ENCODE peak calls at places on chromosomes 16 and 17, in five cellular contexts. One of them, this sample, is unnamed.

GRCh38 chr16:85755929-85756768 is 5.3 kb upstream of the C16orf74 start:
- DNase-seq in hepatocyte: no peak
- DNase-seq in PC-9: no peak
- DNase-seq in mammary epithelial cell: no peak
- DNase-seq in left ventricle myocardium inferior: no peak
- DNase-seq in this sample: no peak

GRCh38 chr17:32528825-32529224 is 42.0 kb downstream of the CDK5R1 start:
- DNase-seq in PC-9: no peak
- DNase-seq in mammary epithelial cell: no peak
- DNase-seq in hepatocyte: no peak
- DNase-seq in left ventricle myocardium inferior: no peak
- DNase-seq in this sample: no peak

GRCh38 chr16:89924298-89924924 is 1.3 kb downstream of the TUBB3 start:
- DNase-seq in left ventricle myocardium inferior: no peak
- DNase-seq in PC-9: no peak
- DNase-seq in mammary epithelial cell: peak; percentile 19
- DNase-seq in hepatocyte: peak; percentile 77
- DNase-seq in this sample: peak; percentile 51

GRCh38 chr17:40103082-40103741 is 2.8 kb upstream of the NR1D1 start:
- DNase-seq in mammary epithelial cell: no peak
- DNase-seq in PC-9: no peak
- DNase-seq in left ventricle myocardium inferior: peak; percentile 14
- DNase-seq in hepatocyte: no peak
- DNase-seq in this sample: peak; percentile 61

GRCh38 chr16:27450836-27451341 is 48.9 kb downstream of the IL21R start:
- DNase-seq in mammary epithelial cell: no peak
- DNase-seq in PC-9: no peak
- DNase-seq in hepatocyte: no peak
- DNase-seq in left ventricle myocardium inferior: no peak
- DNase-seq in this sample: no peak

GRCh38 chr17:8710766-8711165 is 33.9 kb downstream of the CCDC42 start:
- DNase-seq in hepatocyte: no peak
- DNase-seq in mammary epithelial cell: no peak
- DNase-seq in PC-9: no peak
- DNase-seq in left ventricle myocardium inferior: no peak
- DNase-seq in this sample: no peak

GRCh38 chr17:44417553-44417952 is 28.1 kb upstream of the ITGA2B start:
- DNase-seq in PC-9: peak; percentile 86
- DNase-seq in mammary epithelial cell: peak; percentile 95
- DNase-seq in hepatocyte: no peak
- DNase-seq in left ventricle myocardium inferior: no peak
- DNase-seq in this sample: no peak

GRCh38 chr17:35214192-35214591 is 20.0 kb upstream of the SLC35G3 start:
- DNase-seq in PC-9: no peak
- DNase-seq in hepatocyte: no peak
- DNase-seq in left ventricle myocardium inferior: no peak
- DNase-seq in mammary epithelial cell: no peak
- DNase-seq in this sample: peak; percentile 19

GRCh38 chr16:986925-987581 is 5.5 kb downstream of the SOX8 start:
- DNase-seq in mammary epithelial cell: no peak
- DNase-seq in hepatocyte: no peak
- DNase-seq in PC-9: no peak
- DNase-seq in left ventricle myocardium inferior: no peak
- DNase-seq in this sample: no peak

GRCh38 chr16:7303014-7303676 is 29.5 kb upstream of the RBFOX1 start:
- DNase-seq in left ventricle myocardium inferior: peak; percentile 20
- DNase-seq in mammary epithelial cell: no peak
- DNase-seq in hepatocyte: peak; percentile 19
- DNase-seq in PC-9: no peak
- DNase-seq in this sample: no peak

GRCh38 chr17:79798296-79799173 is 1.7 kb upstream of the CBX8 start:
- DNase-seq in left ventricle myocardium inferior: no peak
- DNase-seq in PC-9: no peak
- DNase-seq in mammary epithelial cell: no peak
- DNase-seq in hepatocyte: peak; percentile 57
- DNase-seq in this sample: peak; percentile 55

GRCh38 chr17:51260237-51260959 is at the start of gene UTP18:
- DNase-seq in PC-9: peak; percentile 93
- DNase-seq in mammary epithelial cell: peak; percentile 96
- DNase-seq in left ventricle myocardium inferior: peak; percentile 97
- DNase-seq in hepatocyte: peak; percentile 99
- DNase-seq in this sample: peak; percentile 96

GRCh38 chr17:78883533-78884131 is 19.4 kb downstream of the CEP295NL start:
- DNase-seq in left ventricle myocardium inferior: peak; percentile 78
- DNase-seq in hepatocyte: peak; percentile 90
- DNase-seq in mammary epithelial cell: peak; percentile 80
- DNase-seq in PC-9: peak; percentile 77
- DNase-seq in this sample: peak; percentile 77

GRCh38 chr17:8963665-8964258 is 1.7 kb downstream of the PIK3R5 start:
- DNase-seq in left ventricle myocardium inferior: no peak
- DNase-seq in PC-9: no peak
- DNase-seq in mammary epithelial cell: no peak
- DNase-seq in hepatocyte: no peak
- DNase-seq in this sample: no peak

GRCh38 chr17:57329380-57330214 is 73.3 kb downstream of the MSI2 start:
- DNase-seq in mammary epithelial cell: no peak
- DNase-seq in left ventricle myocardium inferior: no peak
- DNase-seq in PC-9: no peak
- DNase-seq in hepatocyte: no peak
- DNase-seq in this sample: no peak

GRCh38 chr17:7717756-7718350 is 309 bp downstream of the DNAH2 start:
- DNase-seq in mammary epithelial cell: no peak
- DNase-seq in hepatocyte: no peak
- DNase-seq in PC-9: no peak
- DNase-seq in left ventricle myocardium inferior: no peak
- DNase-seq in this sample: peak; percentile 35

GRCh38 chr16:86221085-86221484 is 289.2 kb upstream of the FOXF1 start:
- DNase-seq in PC-9: no peak
- DNase-seq in mammary epithelial cell: no peak
- DNase-seq in left ventricle myocardium inferior: no peak
- DNase-seq in hepatocyte: no peak
- DNase-seq in this sample: no peak

GRCh38 chr17:79980246-79981043 is 55.2 kb downstream of the TBC1D16 start:
- DNase-seq in mammary epithelial cell: no peak
- DNase-seq in left ventricle myocardium inferior: no peak
- DNase-seq in hepatocyte: no peak
- DNase-seq in PC-9: no peak
- DNase-seq in this sample: peak; percentile 21

GRCh38 chr17:40360091-40360490 is 4.4 kb downstream of the GJD3 start:
- DNase-seq in PC-9: no peak
- DNase-seq in mammary epithelial cell: no peak
- DNase-seq in left ventricle myocardium inferior: no peak
- DNase-seq in hepatocyte: no peak
- DNase-seq in this sample: no peak

GRCh38 chr17:46971647-46972300 is 7.3 kb downstream of the RPRML start:
- DNase-seq in PC-9: no peak
- DNase-seq in mammary epithelial cell: no peak
- DNase-seq in left ventricle myocardium inferior: no peak
- DNase-seq in hepatocyte: no peak
- DNase-seq in this sample: no peak

GRCh38 chr17:76368545-76368944 is 14.8 kb upstream of the PRPSAP1 start:
- DNase-seq in mammary epithelial cell: no peak
- DNase-seq in PC-9: no peak
- DNase-seq in hepatocyte: no peak
- DNase-seq in left ventricle myocardium inferior: no peak
- DNase-seq in this sample: no peak

GRCh38 chr16:65244811-65245210 is 122.9 kb upstream of the CDH11 start:
- DNase-seq in mammary epithelial cell: no peak
- DNase-seq in PC-9: no peak
- DNase-seq in left ventricle myocardium inferior: no peak
- DNase-seq in hepatocyte: no peak
- DNase-seq in this sample: no peak

GRCh38 chr16:14186007-14186953 is 115.2 kb downstream of the MRTFB start:
- DNase-seq in left ventricle myocardium inferior: peak; percentile 31
- DNase-seq in hepatocyte: peak; percentile 50
- DNase-seq in mammary epithelial cell: no peak
- DNase-seq in PC-9: no peak
- DNase-seq in this sample: no peak

GRCh38 chr17:50931003-50931878 is 65.1 kb upstream of the TOB1 start:
- DNase-seq in hepatocyte: peak; percentile 91
- DNase-seq in left ventricle myocardium inferior: peak; percentile 90
- DNase-seq in PC-9: peak; percentile 72
- DNase-seq in mammary epithelial cell: peak; percentile 73
- DNase-seq in this sample: peak; percentile 85

GRCh38 chr17:78910885-78911284 is 7.9 kb upstream of the CEP295NL start:
- DNase-seq in PC-9: no peak
- DNase-seq in left ventricle myocardium inferior: no peak
- DNase-seq in hepatocyte: no peak
- DNase-seq in mammary epithelial cell: no peak
- DNase-seq in this sample: no peak

GRCh38 chr16:21158208-21159110 is at the start of gene LDAF1:
- DNase-seq in hepatocyte: peak; percentile 92
- DNase-seq in mammary epithelial cell: peak; percentile 83
- DNase-seq in PC-9: peak; percentile 66
- DNase-seq in left ventricle myocardium inferior: peak; percentile 89
- DNase-seq in this sample: peak; percentile 92

GRCh38 chr17:50050431-50051032 is 5.4 kb upstream of the ITGA3 start:
- DNase-seq in mammary epithelial cell: no peak
- DNase-seq in left ventricle myocardium inferior: no peak
- DNase-seq in hepatocyte: no peak
- DNase-seq in PC-9: peak; percentile 60
- DNase-seq in this sample: peak; percentile 17

GRCh38 chr17:72273301-72274056 is 152.7 kb downstream of the SOX9 start:
- DNase-seq in hepatocyte: no peak
- DNase-seq in mammary epithelial cell: peak; percentile 85
- DNase-seq in left ventricle myocardium inferior: no peak
- DNase-seq in PC-9: peak; percentile 92
- DNase-seq in this sample: no peak

DNA sequence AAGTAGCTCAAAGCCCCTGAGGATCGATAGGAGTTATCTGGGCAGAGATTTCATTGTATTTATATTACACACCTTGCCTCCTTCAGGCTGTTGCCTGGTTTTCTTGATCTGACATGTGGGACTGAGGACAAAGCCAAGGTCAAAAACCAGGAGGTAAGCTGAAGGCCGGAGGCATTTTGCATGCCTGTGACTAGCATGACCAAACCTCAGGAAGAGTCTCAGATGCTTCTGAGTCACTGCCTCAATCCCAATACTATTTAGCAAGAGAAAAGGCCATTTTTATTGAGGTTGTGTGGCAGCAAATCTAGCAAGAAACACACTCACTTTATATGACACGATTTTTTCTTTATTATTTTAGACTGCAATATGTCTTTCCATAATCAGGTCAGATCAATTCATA is 968.1 kb downstream of the CDH11 start:
- DNase-seq in hepatocyte: no peak
- DNase-seq in mammary epithelial cell: peak; percentile 37
- DNase-seq in PC-9: no peak
- DNase-seq in left ventricle myocardium inferior: no peak
- DNase-seq in this sample: no peak
- H3K4me3 ChIP-seq in hepatocyte: no peak overlapping the region
- H3K4me3 ChIP-seq in mammary epithelial cell: no peak overlapping the region
- H3K4me3 ChIP-seq in PC-9: no peak overlapping the region
- H3K4me3 ChIP-seq in left ventricle myocardium inferior: no peak overlapping the region
- H3K4me3 ChIP-seq in this sample: no peak overlapping the region

DNA sequence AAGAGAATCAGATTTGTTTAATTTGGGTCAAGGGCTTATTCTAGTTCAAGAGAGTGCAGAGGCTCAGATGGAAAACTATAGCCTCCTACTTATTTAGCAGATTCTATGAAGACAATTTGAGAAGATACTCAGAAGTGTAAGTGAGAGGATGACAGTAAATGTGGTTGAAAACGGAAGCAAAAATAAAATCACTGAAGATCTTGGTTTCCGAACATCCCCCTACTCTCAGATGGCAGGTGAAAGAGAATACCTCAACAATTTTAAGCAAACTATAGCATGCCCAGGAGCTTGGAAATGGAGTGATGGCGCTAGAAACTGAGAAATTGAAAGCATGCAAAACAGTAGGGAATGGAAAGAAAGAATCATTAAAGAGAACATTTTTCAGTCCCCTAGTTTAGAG is 705.5 kb upstream of the CDH8 start:
- DNase-seq in PC-9: no peak
- DNase-seq in mammary epithelial cell: no peak
- DNase-seq in hepatocyte: no peak
- DNase-seq in left ventricle myocardium inferior: no peak
- DNase-seq in this sample: no peak
- H3K9me3 ChIP-seq in PC-9: no peaks in the 10 kb centered on the region
- H3K9me3 ChIP-seq in mammary epithelial cell: peaks cover 10% of the 10 kb centered on the region
- H3K9me3 ChIP-seq in hepatocyte: no peaks in the 10 kb centered on the region
- H3K9me3 ChIP-seq in left ventricle myocardium inferior: no peaks in the 10 kb centered on the region
- H3K9me3 ChIP-seq in this sample: peaks cover 11% of the 10 kb centered on the region

GRCh38 chr16:87404764-87405625 is 12.9 kb downstream of the MAP1LC3B start:
- DNase-seq in PC-9: no peak
- DNase-seq in left ventricle myocardium inferior: peak; percentile 12
- DNase-seq in hepatocyte: no peak
- DNase-seq in mammary epithelial cell: no peak
- DNase-seq in this sample: no peak
- H3K36me3 ChIP-seq in PC-9: peaks cover 9% of the 10 kb centered on the region
- H3K36me3 ChIP-seq in left ventricle myocardium inferior: peaks cover 85% of the 10 kb centered on the region
- H3K36me3 ChIP-seq in hepatocyte: no peaks in the 10 kb centered on the region
- H3K36me3 ChIP-seq in mammary epithelial cell: peaks cover 19% of the 10 kb centered on the region
- H3K36me3 ChIP-seq in this sample: no peaks in the 10 kb centered on the region

GRCh38 chr16:58024347-58024672 is 1.2 kb upstream of the MMP15 start:
- DNase-seq in left ventricle myocardium inferior: peak; percentile 19
- DNase-seq in PC-9: no peak
- DNase-seq in hepatocyte: no peak
- DNase-seq in mammary epithelial cell: no peak
- DNase-seq in this sample: no peak
- H3K4me3 ChIP-seq in left ventricle myocardium inferior: peak overlapping the region; percentile 84
- H3K4me3 ChIP-seq in PC-9: peak overlapping the region; percentile 94
- H3K4me3 ChIP-seq in hepatocyte: no peak overlapping the region
- H3K4me3 ChIP-seq in mammary epithelial cell: no peak overlapping the region
- H3K4me3 ChIP-seq in this sample: no peak overlapping the region

DNA sequence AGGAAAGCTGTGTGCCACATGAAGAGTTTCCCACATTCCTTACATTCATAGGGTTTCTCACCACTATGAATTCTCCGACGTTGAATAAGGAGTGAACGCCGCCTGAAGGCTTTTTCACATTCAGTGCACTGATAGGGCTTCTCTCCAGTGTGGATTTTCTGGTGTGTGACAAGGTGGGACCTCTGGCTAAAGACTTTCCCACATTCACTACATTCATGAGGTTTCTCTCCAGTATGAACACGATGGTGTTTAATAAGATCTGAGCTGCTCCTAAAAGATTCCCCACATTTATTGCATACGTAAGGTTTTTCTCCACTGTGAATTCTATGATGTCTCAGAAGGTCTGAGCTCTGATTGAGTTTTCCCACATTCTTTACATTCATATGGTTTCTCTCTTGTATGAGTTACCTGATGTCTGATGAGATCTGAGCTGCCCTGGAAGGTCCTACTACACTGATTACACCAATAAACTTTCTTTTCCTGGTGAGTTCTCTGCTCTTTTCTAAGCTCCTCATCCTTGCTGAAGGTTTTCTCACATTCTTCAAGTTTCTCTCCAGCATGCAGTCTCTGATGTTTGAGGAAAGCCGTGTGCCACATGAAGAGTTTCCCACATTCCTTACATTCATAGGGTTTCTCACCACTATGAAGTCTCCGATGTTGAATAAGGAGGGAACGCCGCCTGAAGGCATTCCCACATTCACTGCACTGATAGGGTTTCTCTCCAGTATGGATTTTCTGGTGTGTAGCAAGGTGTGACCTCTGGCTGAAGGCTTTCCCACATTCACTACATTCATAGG is 10.0 kb downstream of the ZNF594 start:
- DNase-seq in hepatocyte: no peak
- DNase-seq in mammary epithelial cell: no peak
- DNase-seq in left ventricle myocardium inferior: no peak
- DNase-seq in PC-9: no peak
- DNase-seq in this sample: no peak
- H3K9me3 ChIP-seq in hepatocyte: peaks cover 74% of the 10 kb centered on the region
- H3K9me3 ChIP-seq in mammary epithelial cell: peaks cover 77% of the 10 kb centered on the region
- H3K9me3 ChIP-seq in left ventricle myocardium inferior: peaks cover 100% of the 10 kb centered on the region
- H3K9me3 ChIP-seq in PC-9: peaks cover 75% of the 10 kb centered on the region
- H3K9me3 ChIP-seq in this sample: peaks cover 100% of the 10 kb centered on the region